ENCODE peak calls at places on chromosomes 5 and 9, in six cellular contexts. One of them, this sample, is unnamed.

GRCh38 chr5:152631217-152631616 is 226.1 kb upstream of the NMUR2 start:
- DNase-seq in PC-9: no peak
- DNase-seq in GM23338: no peak
- DNase-seq in neural progenitor cell: no peak
- DNase-seq in MM.1S: no peak
- DNase-seq in PC-3: no peak
- DNase-seq in this sample: no peak

GRCh38 chr5:148060309-148060708 is 3.5 kb upstream of the SPINK5 start:
- DNase-seq in neural progenitor cell: no peak
- DNase-seq in MM.1S: no peak
- DNase-seq in PC-9: no peak
- DNase-seq in PC-3: no peak
- DNase-seq in GM23338: no peak
- DNase-seq in this sample: no peak

GRCh38 chr5:77960863-77961396 is 184.8 kb upstream of the TBCA start:
- DNase-seq in GM23338: peak; percentile 40
- DNase-seq in PC-3: no peak
- DNase-seq in PC-9: no peak
- DNase-seq in neural progenitor cell: peak; percentile 27
- DNase-seq in MM.1S: peak; percentile 68
- DNase-seq in this sample: no peak

GRCh38 chr5:77935516-77936364 is 159.6 kb upstream of the TBCA start:
- DNase-seq in GM23338: no peak
- DNase-seq in PC-9: no peak
- DNase-seq in neural progenitor cell: no peak
- DNase-seq in MM.1S: peak; percentile 50
- DNase-seq in PC-3: no peak
- DNase-seq in this sample: peak; percentile 76

GRCh38 chr9:134306583-134307222 is 19.6 kb upstream of the RXRA start:
- DNase-seq in GM23338: no peak
- DNase-seq in PC-9: no peak
- DNase-seq in PC-3: no peak
- DNase-seq in MM.1S: no peak
- DNase-seq in neural progenitor cell: no peak
- DNase-seq in this sample: no peak

GRCh38 chr9:948497-948896 is 28.0 kb upstream of the DMRT3 start:
- DNase-seq in PC-9: no peak
- DNase-seq in PC-3: no peak
- DNase-seq in MM.1S: no peak
- DNase-seq in neural progenitor cell: no peak
- DNase-seq in GM23338: no peak
- DNase-seq in this sample: no peak

GRCh38 chr9:96293481-96293880 is 8.5 kb downstream of the HSD17B3 start:
- DNase-seq in neural progenitor cell: no peak
- DNase-seq in GM23338: peak; percentile 18
- DNase-seq in PC-3: peak; percentile 49
- DNase-seq in PC-9: no peak
- DNase-seq in MM.1S: no peak
- DNase-seq in this sample: peak; percentile 5

GRCh38 chr9:16179566-16179965 is 626.7 kb downstream of the CCDC171 start:
- DNase-seq in MM.1S: peak; percentile 87
- DNase-seq in PC-3: no peak
- DNase-seq in GM23338: no peak
- DNase-seq in neural progenitor cell: no peak
- DNase-seq in PC-9: no peak
- DNase-seq in this sample: no peak

GRCh38 chr5:153632748-153633290 is 142.3 kb downstream of the GRIA1 start:
- DNase-seq in MM.1S: no peak
- DNase-seq in PC-3: no peak
- DNase-seq in GM23338: peak; percentile 6
- DNase-seq in neural progenitor cell: no peak
- DNase-seq in PC-9: no peak
- DNase-seq in this sample: peak; percentile 60

GRCh38 chr9:84711936-84712335 is 42.4 kb downstream of the NTRK2 start:
- DNase-seq in PC-3: peak; percentile 85
- DNase-seq in neural progenitor cell: no peak
- DNase-seq in MM.1S: no peak
- DNase-seq in PC-9: peak; percentile 39
- DNase-seq in GM23338: no peak
- DNase-seq in this sample: peak; percentile 18

GRCh38 chr5:24365406-24365805 is 279.4 kb downstream of the CDH10 start:
- DNase-seq in MM.1S: no peak
- DNase-seq in GM23338: no peak
- DNase-seq in neural progenitor cell: no peak
- DNase-seq in PC-3: peak; percentile 19
- DNase-seq in PC-9: no peak
- DNase-seq in this sample: peak; percentile 1

GRCh38 chr5:1470762-1471211 is 25.5 kb upstream of the SLC6A3 start:
- DNase-seq in neural progenitor cell: no peak
- DNase-seq in PC-3: no peak
- DNase-seq in PC-9: no peak
- DNase-seq in MM.1S: no peak
- DNase-seq in GM23338: no peak
- DNase-seq in this sample: no peak

GRCh38 chr5:53091304-53091703 is 18.3 kb downstream of the MOCS2 start:
- DNase-seq in PC-3: peak; percentile 72
- DNase-seq in neural progenitor cell: no peak
- DNase-seq in GM23338: no peak
- DNase-seq in PC-9: no peak
- DNase-seq in MM.1S: no peak
- DNase-seq in this sample: peak; percentile 64

GRCh38 chr5:41617843-41618515 is 107.6 kb upstream of the PLCXD3 start:
- DNase-seq in neural progenitor cell: no peak
- DNase-seq in MM.1S: no peak
- DNase-seq in GM23338: no peak
- DNase-seq in PC-9: no peak
- DNase-seq in PC-3: no peak
- DNase-seq in this sample: no peak

GRCh38 chr5:77748160-77748559 is 28.0 kb downstream of the TBCA start:
- DNase-seq in MM.1S: no peak
- DNase-seq in neural progenitor cell: no peak
- DNase-seq in PC-3: no peak
- DNase-seq in GM23338: no peak
- DNase-seq in PC-9: no peak
- DNase-seq in this sample: no peak

GRCh38 chr5:163459465-163459887 is 426 bp downstream of the NUDCD2 start:
- DNase-seq in MM.1S: peak; percentile 60
- DNase-seq in PC-3: no peak
- DNase-seq in neural progenitor cell: no peak
- DNase-seq in PC-9: no peak
- DNase-seq in GM23338: peak; percentile 68
- DNase-seq in this sample: no peak

GRCh38 chr9:83062653-83063527 is at the start of gene RASEF:
- DNase-seq in PC-9: peak; percentile 95
- DNase-seq in PC-3: peak; percentile 71
- DNase-seq in MM.1S: no peak
- DNase-seq in neural progenitor cell: peak; percentile 74
- DNase-seq in GM23338: peak; percentile 88
- DNase-seq in this sample: peak; percentile 59

GRCh38 chr9:38419216-38419615 is 5.0 kb downstream of the IGFBPL1 start:
- DNase-seq in PC-9: no peak
- DNase-seq in MM.1S: no peak
- DNase-seq in PC-3: no peak
- DNase-seq in neural progenitor cell: peak; percentile 55
- DNase-seq in GM23338: peak; percentile 48
- DNase-seq in this sample: no peak

GRCh38 chr9:38415846-38416245 is 8.4 kb downstream of the IGFBPL1 start:
- DNase-seq in GM23338: no peak
- DNase-seq in PC-9: no peak
- DNase-seq in PC-3: no peak
- DNase-seq in MM.1S: no peak
- DNase-seq in neural progenitor cell: peak; percentile 58
- DNase-seq in this sample: no peak

GRCh38 chr9:38416461-38416860 is 7.8 kb downstream of the IGFBPL1 start:
- DNase-seq in MM.1S: no peak
- DNase-seq in neural progenitor cell: no peak
- DNase-seq in PC-3: no peak
- DNase-seq in GM23338: no peak
- DNase-seq in PC-9: no peak
- DNase-seq in this sample: peak; percentile 33

GRCh38 chr9:38417003-38417965 is 7.0 kb downstream of the IGFBPL1 start:
- DNase-seq in MM.1S: no peak
- DNase-seq in GM23338: peak; percentile 89
- DNase-seq in neural progenitor cell: peak; percentile 70
- DNase-seq in PC-3: peak; percentile 53
- DNase-seq in PC-9: no peak
- DNase-seq in this sample: peak; percentile 29

DNA sequence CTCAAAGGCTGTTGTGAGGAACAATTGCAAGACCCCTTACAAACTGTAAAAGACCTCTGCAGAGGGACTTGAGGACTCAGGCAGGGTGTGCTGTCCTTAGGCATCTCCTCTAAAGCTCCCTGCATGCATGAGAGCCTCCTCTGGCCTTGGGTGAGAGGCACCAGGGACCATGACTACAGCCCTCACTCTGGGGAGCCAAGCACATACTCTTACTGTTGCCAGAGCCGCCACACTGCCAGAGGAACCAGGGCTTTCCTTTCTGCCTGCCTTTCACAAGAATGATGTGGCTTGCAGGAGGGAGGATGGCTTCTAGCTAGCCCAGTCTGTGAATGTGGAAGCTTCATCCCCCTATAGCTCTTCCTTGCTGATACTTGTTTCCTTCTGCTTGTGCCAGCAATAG is 5.9 kb downstream of the IGFBPL1 start:
- DNase-seq in PC-3: no peak
- DNase-seq in neural progenitor cell: no peak
- DNase-seq in MM.1S: no peak
- DNase-seq in PC-9: no peak
- DNase-seq in GM23338: no peak
- DNase-seq in this sample: no peak
- H3K4me2 ChIP-seq in PC-3: no peak overlapping the region
- H3K4me2 ChIP-seq in neural progenitor cell: peak overlapping the region; percentile 58
- H3K4me2 ChIP-seq in MM.1S: no peak overlapping the region
- H3K4me2 ChIP-seq in PC-9: no peak overlapping the region
- H3K4me2 ChIP-seq in GM23338: no peak overlapping the region
- H3K4me2 ChIP-seq in this sample: no peak overlapping the region

DNA sequence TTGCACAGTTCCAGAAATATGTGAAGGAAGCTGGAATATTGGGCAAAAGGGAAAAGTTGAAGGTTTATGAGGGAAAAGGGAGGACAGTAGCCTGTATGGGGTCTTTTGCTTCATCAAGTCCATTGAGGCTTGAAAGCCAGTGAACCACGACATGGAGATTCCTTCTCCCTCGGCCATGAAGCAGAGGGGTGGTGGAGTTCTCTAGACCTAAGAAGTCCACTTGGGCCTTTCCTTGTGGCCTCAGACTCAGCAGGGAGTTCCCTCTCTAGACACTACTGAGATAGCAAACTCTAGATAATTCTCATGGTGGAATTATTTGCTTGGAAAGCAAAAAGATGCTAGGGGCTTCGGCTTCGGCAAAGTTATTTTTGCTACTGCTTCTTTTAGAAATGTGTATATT is 78.5 kb downstream of the FOXD1 start:
- DNase-seq in PC-9: no peak
- DNase-seq in PC-3: no peak
- DNase-seq in GM23338: no peak
- DNase-seq in neural progenitor cell: no peak
- DNase-seq in MM.1S: no peak
- DNase-seq in this sample: peak; percentile 39
- H3F3A ChIP-seq in PC-9: peaks cover 55% of the 10 kb centered on the region
- H3F3A ChIP-seq in PC-3: peaks cover 7% of the 10 kb centered on the region
- H3F3A ChIP-seq in GM23338: peaks cover 3% of the 10 kb centered on the region
- H3F3A ChIP-seq in neural progenitor cell: no peaks in the 10 kb centered on the region
- H3F3A ChIP-seq in MM.1S: no peaks in the 10 kb centered on the region
- H3F3A ChIP-seq in this sample: peaks cover 76% of the 10 kb centered on the region

DNA sequence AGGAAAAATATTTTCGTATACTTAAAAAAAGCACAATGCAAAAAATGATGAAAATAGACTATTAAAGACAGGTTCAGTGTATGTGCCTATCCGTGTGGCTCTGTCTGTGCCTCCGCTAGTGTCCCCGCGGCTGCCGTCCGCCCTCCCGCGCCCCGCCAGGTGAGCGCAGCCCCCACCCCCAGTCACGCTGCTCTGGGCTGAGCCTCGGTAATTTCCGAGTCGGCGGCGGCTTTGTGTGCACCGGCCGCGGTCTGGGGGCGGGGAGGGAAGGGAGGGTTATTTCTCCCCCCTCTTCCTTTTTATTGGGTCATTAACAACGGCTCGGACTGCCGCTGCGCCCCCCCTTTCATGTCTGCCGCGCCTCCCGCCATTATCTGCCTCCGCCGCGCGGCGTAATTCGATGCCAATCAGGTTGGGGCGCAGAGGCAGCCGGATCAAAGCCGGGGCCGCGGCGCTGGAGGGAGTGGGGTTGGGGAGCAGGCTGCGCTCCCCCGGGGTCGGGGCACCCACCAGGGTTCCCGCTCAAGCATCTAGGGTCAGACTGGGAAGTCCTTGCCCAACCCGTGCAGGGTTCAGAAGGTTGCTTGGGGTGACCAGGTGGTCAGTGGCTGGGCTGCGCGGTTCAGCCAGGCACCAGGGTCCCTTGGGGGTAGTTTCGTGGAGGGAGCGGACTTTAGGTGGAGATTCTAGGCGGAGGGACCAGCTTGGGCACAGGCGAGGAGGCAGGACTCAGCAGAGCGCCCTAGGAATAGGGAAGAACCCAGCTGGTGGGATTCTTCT is 39.5 kb upstream of the PSD2 start:
- DNase-seq in PC-3: no peak
- DNase-seq in neural progenitor cell: peak; percentile 88
- DNase-seq in GM23338: peak; percentile 83
- DNase-seq in MM.1S: no peak
- DNase-seq in PC-9: no peak
- DNase-seq in this sample: no peak
- TF ChIP-seq EZH2 in PC-3: no peak
- TF ChIP-seq EZH2 in neural progenitor cell: no peak
- TF ChIP-seq EZH2 in GM23338: peak; percentile 38
- TF ChIP-seq EZH2 in MM.1S: peak; percentile 27
- TF ChIP-seq EZH2 in PC-9: peak; percentile 76
- TF ChIP-seq EZH2 in this sample: peak; percentile 66

GRCh38 chr9:99326917-99327189 is 104.8 kb downstream of the SEC61B start:
- DNase-seq in PC-3: no peak
- DNase-seq in neural progenitor cell: no peak
- DNase-seq in MM.1S: no peak
- DNase-seq in PC-9: no peak
- DNase-seq in GM23338: no peak
- DNase-seq in this sample: no peak
- H3K4me2 ChIP-seq in PC-3: no peak overlapping the region
- H3K4me2 ChIP-seq in neural progenitor cell: no peak overlapping the region
- H3K4me2 ChIP-seq in MM.1S: no peak overlapping the region
- H3K4me2 ChIP-seq in PC-9: no peak overlapping the region
- H3K4me2 ChIP-seq in GM23338: no peak overlapping the region
- H3K4me2 ChIP-seq in this sample: no peak overlapping the region

DNA sequence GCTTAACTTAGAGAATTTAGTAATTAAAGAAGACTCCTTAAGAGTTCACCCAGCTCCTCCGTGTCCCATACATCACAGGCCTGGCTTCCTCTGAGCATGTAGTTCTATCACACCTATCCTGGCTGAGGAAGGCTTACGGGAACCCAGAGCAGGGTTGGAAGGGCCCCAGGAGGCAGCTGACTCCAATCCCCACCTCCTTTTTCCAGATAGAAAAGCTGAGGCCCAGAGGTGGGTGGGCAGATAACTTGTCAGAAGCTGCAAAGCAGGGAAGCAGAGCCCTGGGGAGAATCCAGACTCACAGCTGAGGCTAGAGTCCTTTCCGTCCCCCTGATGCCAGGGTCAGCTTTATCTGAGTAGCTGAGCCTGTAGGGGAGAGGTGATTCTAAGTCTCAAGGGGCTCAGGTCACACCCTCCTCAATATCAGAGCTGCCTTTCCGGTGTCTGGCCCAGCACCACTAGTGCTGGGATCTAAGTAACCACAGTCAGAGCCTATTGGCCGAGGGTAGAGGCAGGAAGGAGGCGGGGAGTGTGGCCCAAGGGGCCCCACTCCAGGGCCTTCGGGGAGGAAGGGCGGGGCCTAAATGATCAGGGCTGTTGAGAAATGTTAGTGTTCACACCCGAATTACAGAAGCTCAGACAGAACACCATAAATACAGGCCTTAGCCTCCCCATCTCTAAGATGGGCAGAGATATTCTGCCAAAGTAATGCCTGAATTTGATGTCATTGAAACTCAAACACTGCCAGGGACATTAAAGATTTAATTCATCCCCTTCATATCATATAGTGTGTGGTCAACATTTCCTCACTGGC is 9.9 kb downstream of the CCDC69 start:
- DNase-seq in neural progenitor cell: no peak
- DNase-seq in MM.1S: peak; percentile 94
- DNase-seq in PC-3: no peak
- DNase-seq in PC-9: no peak
- DNase-seq in GM23338: peak; percentile 65
- DNase-seq in this sample: peak; percentile 28
- H3F3A ChIP-seq in neural progenitor cell: no peaks in the 10 kb centered on the region
- H3F3A ChIP-seq in MM.1S: peaks cover 30% of the 10 kb centered on the region
- H3F3A ChIP-seq in PC-3: no peaks in the 10 kb centered on the region
- H3F3A ChIP-seq in PC-9: no peaks in the 10 kb centered on the region
- H3F3A ChIP-seq in GM23338: no peaks in the 10 kb centered on the region
- H3F3A ChIP-seq in this sample: no peaks in the 10 kb centered on the region

This sample was measured in GM23248.